ENCODE peak calls at places on chromosomes 12 and 14, in six cellular contexts. G, F, M, Y, U and Z are unnamed samples.

GRCh38 chr12:41288188-41288811 is 100.2 kb downstream of the PDZRN4 start:
- DNase-seq in U (no peak), F (no peak), M (no peak), G (no peak), Y (no peak), Z (no peak)

GRCh38 chr12:58301337-58302122 is 360.2 kb downstream of the ATP23 start:
- DNase-seq in U (no peak), F (no peak), G (no peak), M (no peak), Y (no peak), Z (no peak)

GRCh38 chr12:3205742-3206519 is 128.8 kb downstream of the TSPAN9 start:
- DNase-seq in M (no peak), U (no peak), G (no peak), Y (no peak), F (no peak), Z (no peak)

GRCh38 chr12:74906224-74906623 is 303.4 kb downstream of the KCNC2 start:
- DNase-seq in Y (no peak), M (no peak), F (no peak), G (no peak), U (no peak), Z (no peak)

GRCh38 chr12:84627582-84627981 is 285.0 kb downstream of the SLC6A15 start:
- DNase-seq in F (no peak), U (no peak), M (no peak), Y (no peak), G (no peak), Z (no peak)

GRCh38 chr14:51020024-51020710 is 74.7 kb downstream of the TRIM9 start:
- DNase-seq in U (no peak), Y (no peak), G (no peak), M (no peak), F (peak), Z (no peak)

GRCh38 chr14:100532154-100532915 is 54.9 kb downstream of the BEGAIN start:
- DNase-seq in Y (peak), M (no peak), U (no peak), G (peak), F (no peak), Z (peak)

GRCh38 chr12:6334940-6335450 is 6.9 kb downstream of the TNFRSF1A start:
- DNase-seq in M (no peak), G (no peak), F (no peak), U (no peak), Y (no peak), Z (no peak)

GRCh38 chr14:68124885-68125731 is 305.5 kb downstream of the RAD51B start:
- DNase-seq in Y (no peak), G (no peak), U (no peak), F (peak), M (no peak), Z (no peak)

GRCh38 chr12:7146228-7146627 is 16.1 kb downstream of the CLSTN3 start:
- DNase-seq in Y (no peak), G (no peak), M (no peak), F (no peak), U (no peak), Z (peak)

GRCh38 chr14:61252354-61253063 is 28.6 kb downstream of the TMEM30B start:
- DNase-seq in Y (peak), G (peak), U (peak), M (peak), F (peak), Z (peak)

GRCh38 chr14:59336078-59336477 is 129.1 kb downstream of the GPR135 start:
- DNase-seq in Y (no peak), F (no peak), U (no peak), M (no peak), G (no peak), Z (no peak)

GRCh38 chr12:108253540-108253939 is 85.6 kb downstream of the CMKLR1 start:
- DNase-seq in U (no peak), M (no peak), G (no peak), Y (no peak), F (no peak), Z (no peak)

GRCh38 chr14:67554341-67554740 is 21.3 kb downstream of the PLEKHH1 start:
- DNase-seq in G (no peak), M (no peak), Y (no peak), U (no peak), F (no peak), Z (no peak)

GRCh38 chr12:108907861-108908302 is 28.0 kb downstream of the DAO start:
- DNase-seq in F (peak), U (no peak), Y (no peak), G (no peak), M (no peak), Z (no peak)

GRCh38 chr14:39318574-39318973 is 84.9 kb downstream of the MIA2 start:
- DNase-seq in G (no peak), M (no peak), U (no peak), F (no peak), Y (no peak), Z (no peak)

GRCh38 chr12:53078425-53079225 is 565 bp downstream of the SPRYD3 start:
- DNase-seq in M (no peak), Y (no peak), U (no peak), F (no peak), G (peak), Z (no peak)

GRCh38 chr12:55017421-55017820 is 2.4 kb upstream of the NEUROD4 start:
- DNase-seq in U (no peak), F (no peak), G (no peak), Y (no peak), M (no peak), Z (no peak)

GRCh38 chr12:6207254-6207942 is 7.2 kb downstream of the CD9 start:
- DNase-seq in M (no peak), Y (no peak), G (no peak), U (no peak), F (no peak), Z (no peak)

GRCh38 chr14:105439710-105440553 is 20.3 kb downstream of the MTA1 start:
- DNase-seq in M (peak), U (no peak), F (no peak), G (no peak), Y (no peak), Z (no peak)

GRCh38 chr14:77024171-77024627 is 4.3 kb downstream of the IRF2BPL start:
- DNase-seq in U (no peak), G (peak), Y (peak), M (no peak), F (no peak), Z (no peak)

GRCh38 chr12:7042847-7043246 is 17.7 kb upstream of the C1S start:
- DNase-seq in Y (no peak), U (no peak), G (no peak), M (no peak), F (peak), Z (no peak)

GRCh38 chr14:49492151-49492550 is 94.0 kb downstream of the RPS29 start:
- DNase-seq in Y (no peak), G (no peak), U (no peak), M (no peak), F (no peak), Z (no peak)

GRCh38 chr12:22626429-22626828 is 1.5 kb downstream of the ETNK1 start:
- DNase-seq in G (no peak), F (peak), U (no peak), M (no peak), Y (no peak), Z (no peak)

GRCh38 chr12:100058482-100059029 is 73.8 kb upstream of the ANKS1B start:
- DNase-seq in F (peak), G (no peak), M (no peak), Y (no peak), U (no peak), Z (no peak)

GRCh38 chr14:31945074-31945613 is 132.0 kb upstream of the ARHGAP5 start:
- DNase-seq in F (no peak), G (peak), U (no peak), Y (no peak), M (no peak), Z (no peak)

GRCh38 chr14:22781606-22782000 is 15.1 kb downstream of the OXA1L start:
- DNase-seq in M (no peak), G (no peak), Y (no peak), U (no peak), F (no peak), Z (no peak)

GRCh38 chr12:106693421-106693820 is 81.1 kb upstream of the RIC8B start:
- DNase-seq in Y (no peak), G (no peak), M (no peak), U (no peak), F (no peak), Z (no peak)

GRCh38 chr14:95314609-95315008 is 5.1 kb downstream of the CLMN start:
- DNase-seq in Y (no peak), F (no peak), U (no peak), M (no peak), G (no peak), Z (peak)

GRCh38 chr12:104171785-104172563 is 34.0 kb upstream of the NFYB start:
- DNase-seq in G (no peak), U (no peak), F (no peak), Y (no peak), M (no peak), Z (no peak)

GRCh38 chr14:104864267-104865068 is 600 bp upstream of the CEP170B start:
- DNase-seq in G (no peak), Y (peak), M (peak), F (no peak), U (no peak), Z (peak)

GRCh38 chr12:112590281-112590680 is 171.5 kb downstream of the PTPN11 start:
- DNase-seq in F (no peak), Y (no peak), U (no peak), M (no peak), G (no peak), Z (no peak)

GRCh38 chr14:21070610-21071224 is 613 bp downstream of the ARHGEF40 start:
- DNase-seq in G (peak), U (no peak), M (peak), Y (peak), F (peak), Z (peak)

GRCh38 chr12:9331218-9331626 is 123.0 kb upstream of the PZP start:
- DNase-seq in G (peak), F (peak), U (peak), M (peak), Y (peak), Z (peak)

GRCh38 chr14:68076451-68076850 is 256.9 kb downstream of the RAD51B start:
- DNase-seq in U (no peak), Y (no peak), F (no peak), M (no peak), G (no peak), Z (no peak)

GRCh38 chr14:91173221-91173670 is 59.4 kb downstream of the DGLUCY start:
- DNase-seq in G (peak), U (peak), F (peak), Y (peak), M (peak), Z (peak)

GRCh38 chr12:76880156-76881023 is 1.6 kb upstream of the CSRP2 start:
- DNase-seq in M (no peak), G (no peak), U (no peak), F (peak), Y (no peak), Z (no peak)

DNA sequence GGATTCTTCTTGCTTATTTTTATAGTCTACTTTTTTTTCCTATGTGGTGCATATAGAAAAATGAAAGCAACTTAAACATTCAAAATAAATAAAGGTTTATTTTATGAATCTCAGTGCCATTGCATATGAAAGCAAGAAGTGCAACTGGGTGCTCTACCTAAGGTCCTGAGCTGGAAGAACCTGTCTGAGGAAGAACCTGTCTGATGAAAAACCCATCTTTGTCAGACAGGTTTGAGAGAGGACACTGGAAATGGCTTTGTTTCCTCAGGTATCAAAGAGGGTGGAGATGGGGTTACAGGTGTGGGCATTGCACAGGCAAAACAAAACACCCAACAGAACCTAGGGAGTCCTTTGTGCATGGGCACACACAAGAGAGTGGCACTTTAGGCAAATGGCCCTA is 27.5 kb upstream of the SRSF5 start:
- DNase-seq in M (no peak), U (no peak), F (no peak), G (no peak), Y (no peak), Z (no peak)
- H3K27ac ChIP-seq in M (no peak), U (no peak), F (no peak), G (no peak), Y (no peak), Z (no peak)

DNA sequence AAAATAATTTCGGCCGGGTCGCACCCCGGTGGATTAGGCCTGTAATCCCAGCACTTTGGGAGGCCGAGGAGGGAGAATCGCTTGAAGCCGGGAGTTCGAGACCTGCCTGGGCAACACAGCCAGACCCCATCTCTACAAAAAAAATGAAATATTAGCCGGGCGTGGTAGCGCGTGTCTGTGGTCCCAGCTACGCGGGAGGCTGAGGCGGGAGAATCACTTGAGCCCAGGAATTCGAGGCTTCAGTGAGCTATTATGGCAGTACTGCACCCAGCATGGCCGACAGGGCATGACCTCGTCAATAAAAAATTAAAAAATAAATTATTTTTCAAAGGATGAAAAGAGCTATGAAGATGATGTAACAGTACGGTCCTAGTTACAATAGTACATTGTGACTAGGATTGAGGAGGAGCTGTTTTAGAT is 523 bp downstream of the GTF2H3 start:
- DNase-seq in M (no peak), G (no peak), U (no peak), Y (no peak), F (no peak), Z (no peak)
- H3K27ac ChIP-seq in M (peak), G (peak), U (no peak), Y (peak), F (peak), Z (peak)

GRCh38 chr14:69648480-69649414 is 37.4 kb downstream of the SUSD6 start:
- DNase-seq in M (no peak), U (no peak), Y (no peak), F (peak), G (no peak), Z (no peak)

GRCh38 chr14:69651653-69652052 is 40.3 kb downstream of the SUSD6 start:
- DNase-seq in Y (no peak), U (no peak), G (no peak), M (no peak), F (no peak), Z (no peak)

GRCh38 chr14:69652942-69653680 is 41.7 kb downstream of the SUSD6 start:
- DNase-seq in F (no peak), U (no peak), G (peak), Y (no peak), M (no peak), Z (no peak)

GRCh38 chr14:69654109-69654508 is 42.7 kb downstream of the SUSD6 start:
- DNase-seq in F (no peak), M (no peak), G (no peak), U (no peak), Y (no peak), Z (no peak)

DNA sequence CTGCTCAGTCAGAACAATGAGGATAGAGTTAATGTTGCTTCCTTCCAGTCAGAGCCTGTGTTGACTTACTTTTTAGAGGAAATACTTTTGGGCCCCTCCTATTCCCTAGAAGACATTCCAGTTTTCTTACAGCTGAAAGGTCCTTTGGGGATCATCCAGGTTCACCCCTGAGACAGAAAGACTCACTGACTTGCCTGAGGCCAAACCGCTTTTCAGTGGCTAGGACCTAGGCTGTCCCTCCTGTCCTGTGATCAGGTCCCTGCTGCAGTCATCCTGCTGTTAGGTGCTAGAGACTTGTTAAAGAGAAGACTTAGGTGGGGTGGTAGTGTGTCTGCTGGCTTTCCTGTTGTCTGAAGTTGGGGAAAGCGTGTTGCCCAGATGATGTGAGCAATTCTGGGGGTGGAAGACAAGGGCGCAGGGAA is 39.6 kb downstream of the SUSD6 start:
- DNase-seq in G (no peak), F (no peak), Y (no peak), U (no peak), M (no peak), Z (no peak)
- H3K27ac ChIP-seq in G (peak), F (no peak), Y (peak), U (no peak), M (peak), Z (peak)

DNA sequence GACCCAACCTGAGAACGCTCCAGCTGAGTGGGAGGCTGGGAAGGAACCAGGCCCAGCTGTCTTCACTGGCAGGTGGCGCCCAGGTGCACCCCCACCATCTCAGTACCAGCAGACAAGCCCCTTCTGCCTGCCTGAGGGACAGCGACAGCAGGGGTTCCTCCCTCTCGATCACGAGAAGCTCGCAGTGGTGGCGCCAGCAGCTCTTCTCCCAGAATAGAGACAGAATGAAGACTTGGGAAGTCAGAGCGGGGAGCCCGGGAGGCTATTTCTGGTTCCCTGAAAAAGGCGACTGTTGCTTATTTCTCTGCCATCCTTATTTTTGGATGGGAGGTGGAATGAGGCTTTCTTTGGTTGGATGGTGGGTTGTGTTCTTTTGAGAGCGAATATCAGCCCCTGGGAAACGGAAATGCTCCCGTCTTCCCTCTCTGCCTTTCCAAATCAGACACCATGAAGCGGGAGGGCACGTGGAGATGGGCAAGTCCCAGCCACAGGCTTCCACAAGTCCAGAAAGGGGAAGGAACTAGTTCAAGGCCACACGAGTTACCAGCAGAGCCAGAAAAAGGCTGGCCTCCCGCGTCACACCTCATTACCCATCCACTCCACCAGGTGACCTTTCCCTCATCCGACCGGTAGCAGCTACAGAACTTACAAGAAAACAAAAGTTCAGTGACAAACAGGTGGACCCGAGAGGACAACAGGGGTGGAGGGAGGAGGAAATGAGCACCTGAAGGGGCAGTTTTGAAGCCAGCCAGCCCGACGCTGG is 46.7 kb downstream of the CHGA start:
- DNase-seq in F (no peak), G (no peak), M (no peak), Y (peak), U (no peak), Z (no peak)
- H3K27ac ChIP-seq in F (no peak), G (no peak), M (peak), Y (peak), U (no peak), Z (no peak)

GRCh38 chr12:117461732-117462131 is 100.3 kb upstream of the NOS1 start:
- DNase-seq in U (no peak), Y (no peak), G (no peak), F (no peak), M (no peak), Z (no peak)

GRCh38 chr12:117453961-117454360 is 92.5 kb upstream of the NOS1 start:
- DNase-seq in G (no peak), Y (no peak), M (no peak), F (no peak), U (no peak), Z (no peak)

GRCh38 chr12:117459229-117459628 is 97.8 kb upstream of the NOS1 start:
- DNase-seq in G (no peak), U (no peak), F (no peak), M (no peak), Y (no peak), Z (no peak)

GRCh38 chr12:117456076-117456475 is 94.7 kb upstream of the NOS1 start:
- DNase-seq in M (no peak), G (no peak), Y (no peak), F (no peak), U (no peak), Z (no peak)

GRCh38 chr12:117457189-117457588 is 95.8 kb upstream of the NOS1 start:
- DNase-seq in U (no peak), Y (no peak), G (no peak), M (no peak), F (no peak), Z (no peak)
- H3K27ac ChIP-seq in U (no peak), Y (no peak), G (no peak), M (no peak), F (no peak), Z (no peak)